ENCODE peak calls at places on chromosomes 12 and 14, in nine cellular contexts. T, Y, L, R, F, W, P, A and K are unnamed samples. For H3K4me1, the result is how much of the 10 kb centered on the place peaks cover.

GRCh38 chr12:31474751-31475150 is 116.2 kb downstream of the DENND5B start:
- DNase-seq in W (no peak), R (no peak), T (no peak), Y (no peak), P (no peak), A (no peak), F (no peak), L (no peak), K (no peak)

GRCh38 chr12:71010143-71010479 is 89.6 kb upstream of the PTPRR start:
- DNase-seq in P (no peak), A (no peak), W (no peak), F (no peak), R (no peak), Y (no peak), T (no peak), L (no peak), K (no peak)

GRCh38 chr14:80491131-80491530 is 279.8 kb upstream of the DIO2 start:
- DNase-seq in L (peak), Y (no peak), T (no peak), A (peak), P (peak), F (no peak), R (no peak), W (no peak), K (no peak)

GRCh38 chr14:56247495-56248087 is 129.4 kb downstream of the PELI2 start:
- DNase-seq in Y (no peak), P (no peak), R (peak), W (no peak), L (no peak), F (no peak), A (no peak), T (no peak), K (no peak)

GRCh38 chr14:35347323-35348043 is 55.3 kb downstream of the PSMA6 start:
- DNase-seq in L (no peak), T (no peak), R (no peak), F (no peak), W (no peak), P (peak), A (peak), Y (no peak), K (no peak)

GRCh38 chr14:69268763-69269162 is 8.8 kb downstream of the GALNT16 start:
- DNase-seq in R (no peak), A (no peak), T (no peak), W (no peak), L (no peak), F (no peak), Y (no peak), P (no peak), K (no peak)

GRCh38 chr12:67747869-67748760 is 99.6 kb downstream of the DYRK2 start:
- DNase-seq in L (no peak), P (peak), F (peak), T (no peak), A (no peak), R (peak), Y (peak), W (no peak), K (no peak)

GRCh38 chr12:124374567-124374966 is 79.7 kb downstream of the RFLNA start:
- DNase-seq in A (no peak), R (no peak), L (no peak), F (no peak), P (no peak), T (no peak), Y (no peak), W (no peak), K (no peak)

GRCh38 chr14:97328743-97329142 is 531.6 kb downstream of the VRK1 start:
- DNase-seq in P (no peak), R (no peak), Y (no peak), A (no peak), W (no peak), T (no peak), F (no peak), L (no peak), K (no peak)

GRCh38 chr14:71803539-71804260 is 128.5 kb upstream of the RGS6 start:
- DNase-seq in W (no peak), Y (peak), A (no peak), L (no peak), R (peak), T (no peak), F (no peak), P (no peak), K (no peak)

GRCh38 chr12:55728185-55728931 is 451 bp downstream of the CD63 start:
- DNase-seq in Y (peak), P (peak), L (peak), T (peak), R (no peak), W (peak), A (peak), F (peak), K (no peak)

GRCh38 chr12:5096241-5096880 is 52.7 kb downstream of the KCNA5 start:
- DNase-seq in R (peak), T (no peak), Y (no peak), A (no peak), F (no peak), L (no peak), P (no peak), W (no peak), K (no peak)

GRCh38 chr14:38120109-38120508 is 87.6 kb upstream of the SSTR1 start:
- DNase-seq in W (no peak), R (no peak), A (no peak), T (no peak), L (no peak), P (no peak), Y (no peak), F (no peak), K (no peak)

GRCh38 chr12:63098851-63099250 is 52.1 kb downstream of the AVPR1A start:
- DNase-seq in T (no peak), P (no peak), L (no peak), R (no peak), A (no peak), W (no peak), Y (peak), F (no peak), K (no peak)

GRCh38 chr12:103841690-103842584 is 903 bp upstream of the NT5DC3 start:
- DNase-seq in A (peak), P (no peak), L (no peak), W (peak), R (peak), Y (peak), T (no peak), F (peak), K (no peak)

GRCh38 chr12:124441443-124442190 is 125.8 kb downstream of the NCOR2 start:
- DNase-seq in A (no peak), P (no peak), Y (no peak), R (no peak), W (no peak), T (no peak), L (no peak), F (no peak), K (no peak)

GRCh38 chr14:51668870-51669269 is 17.2 kb downstream of the FRMD6 start:
- DNase-seq in W (no peak), L (no peak), P (no peak), T (no peak), R (no peak), Y (no peak), A (no peak), F (no peak), K (no peak)

GRCh38 chr12:131642771-131643170 is 68.1 kb upstream of the SFSWAP start:
- DNase-seq in Y (no peak), W (no peak), T (no peak), A (no peak), F (no peak), P (no peak), R (no peak), L (no peak), K (no peak)

GRCh38 chr14:24368562-24369252 is 723 bp downstream of the NFATC4 start:
- DNase-seq in Y (no peak), T (no peak), P (peak), L (peak), R (no peak), A (peak), W (peak), F (peak), K (no peak)

GRCh38 chr14:94676495-94677238 is 64.5 kb downstream of the SERPINA3 start:
- DNase-seq in F (no peak), A (no peak), P (no peak), Y (no peak), L (peak), T (no peak), R (no peak), W (no peak), K (no peak)

GRCh38 chr12:56518570-56518969 is 3.0 kb upstream of the RBMS2 start:
- DNase-seq in L (no peak), T (no peak), A (no peak), W (no peak), Y (no peak), P (no peak), F (no peak), R (no peak), K (no peak)

GRCh38 chr12:65832217-65832616 is 7.9 kb downstream of the HMGA2 start:
- DNase-seq in T (no peak), L (no peak), P (no peak), F (no peak), A (no peak), Y (no peak), W (no peak), R (no peak), K (no peak)

GRCh38 chr12:98767248-98767647 is 122.2 kb downstream of the APAF1 start:
- DNase-seq in A (no peak), Y (no peak), L (no peak), R (no peak), W (no peak), F (no peak), P (no peak), T (no peak), K (no peak)

GRCh38 chr14:69360438-69361108 is 37.5 kb downstream of the ERH start:
- DNase-seq in A (no peak), Y (no peak), R (no peak), T (no peak), F (no peak), W (no peak), L (no peak), P (no peak), K (no peak)

GRCh38 chr12:63294327-63294632 is 143.3 kb upstream of the AVPR1A start:
- DNase-seq in T (no peak), A (no peak), F (peak), Y (peak), L (no peak), R (peak), P (no peak), W (no peak), K (no peak)

GRCh38 chr12:78457951-78458350 is 406.6 kb upstream of the SYT1 start:
- DNase-seq in A (no peak), F (no peak), R (no peak), T (no peak), Y (no peak), P (no peak), L (no peak), W (no peak), K (no peak)

GRCh38 chr12:56385873-56386272 is 23.2 kb upstream of the APOF start:
- DNase-seq in W (no peak), L (no peak), A (no peak), T (no peak), P (no peak), Y (no peak), F (peak), R (peak), K (no peak)

GRCh38 chr14:54470701-54471100 is 18.1 kb downstream of the GMFB start:
- DNase-seq in L (no peak), P (no peak), W (no peak), Y (no peak), R (no peak), A (no peak), F (peak), T (no peak), K (no peak)

GRCh38 chr12:26465419-26466097 is 270.2 kb downstream of the SSPN start:
- DNase-seq in W (no peak), Y (no peak), P (no peak), R (no peak), T (no peak), L (no peak), F (no peak), A (no peak), K (no peak)

GRCh38 chr12:93287152-93287551 is 90.6 kb upstream of the NUDT4 start:
- DNase-seq in P (no peak), F (no peak), A (no peak), R (no peak), W (no peak), Y (no peak), L (no peak), T (no peak), K (no peak)

GRCh38 chr14:100476012-100476822 is 111.0 kb downstream of the BEGAIN start:
- DNase-seq in T (no peak), A (no peak), Y (peak), W (no peak), P (peak), R (peak), F (peak), L (no peak), K (no peak)

GRCh38 chr12:121334513-121335343 is 17.5 kb downstream of the ANAPC5 start:
- DNase-seq in R (peak), T (peak), F (peak), W (no peak), A (no peak), L (no peak), P (no peak), Y (peak), K (no peak)

GRCh38 chr12:131834798-131835615 is 6.8 kb downstream of the MMP17 start:
- DNase-seq in R (no peak), T (no peak), F (no peak), W (no peak), P (peak), L (no peak), A (no peak), Y (no peak), K (no peak)

GRCh38 chr12:116384629-116385485 is 107.4 kb upstream of the MED13L start:
- DNase-seq in L (no peak), P (no peak), W (no peak), F (no peak), R (no peak), T (no peak), A (no peak), Y (no peak), K (no peak)

GRCh38 chr12:106586803-106587684 is 4.2 kb downstream of the RFX4 start:
- DNase-seq in L (no peak), Y (no peak), P (no peak), R (no peak), A (no peak), T (no peak), F (peak), W (no peak), K (no peak)

GRCh38 chr12:109099426-109100020 is 2.1 kb downstream of the UNG start:
- DNase-seq in W (no peak), T (no peak), F (no peak), P (no peak), Y (no peak), A (no peak), L (no peak), R (no peak), K (no peak)

GRCh38 chr12:109097140-109097434 is 310 bp upstream of the UNG start:
- DNase-seq in L (no peak), R (no peak), T (no peak), P (no peak), W (no peak), A (no peak), F (no peak), Y (no peak), K (no peak)

GRCh38 chr12:109098671-109099070 is 1.3 kb downstream of the UNG start:
- DNase-seq in L (no peak), F (no peak), T (peak), W (no peak), P (no peak), Y (no peak), A (no peak), R (no peak), K (no peak)

GRCh38 chr12:109098142-109098652 is 800 bp downstream of the UNG start:
- DNase-seq in W (no peak), T (no peak), F (peak), Y (peak), P (peak), L (no peak), A (peak), R (no peak), K (no peak)

GRCh38 chr12:109097435-109098141 is at the start of gene UNG:
- DNase-seq in A (peak), F (peak), Y (peak), P (peak), L (peak), R (peak), W (peak), T (peak), K (peak)
- TF ChIP-seq POLR2A in A (no peak), F (no peak), Y (peak), P (no peak), L (no peak), R (no peak), W (no peak), T (no peak), K (no peak)

GRCh38 chr14:91369628-91370445 is 47.8 kb downstream of the CCDC88C start:
- DNase-seq in P (no peak), F (peak), L (no peak), Y (no peak), A (no peak), W (no peak), R (no peak), T (peak), K (no peak)
- H3K4me1 ChIP-seq in P (under half), F (under half), L (under half), Y (under half), A (under half), W (under half), R (under half), T (under half), K (under half)

DNA sequence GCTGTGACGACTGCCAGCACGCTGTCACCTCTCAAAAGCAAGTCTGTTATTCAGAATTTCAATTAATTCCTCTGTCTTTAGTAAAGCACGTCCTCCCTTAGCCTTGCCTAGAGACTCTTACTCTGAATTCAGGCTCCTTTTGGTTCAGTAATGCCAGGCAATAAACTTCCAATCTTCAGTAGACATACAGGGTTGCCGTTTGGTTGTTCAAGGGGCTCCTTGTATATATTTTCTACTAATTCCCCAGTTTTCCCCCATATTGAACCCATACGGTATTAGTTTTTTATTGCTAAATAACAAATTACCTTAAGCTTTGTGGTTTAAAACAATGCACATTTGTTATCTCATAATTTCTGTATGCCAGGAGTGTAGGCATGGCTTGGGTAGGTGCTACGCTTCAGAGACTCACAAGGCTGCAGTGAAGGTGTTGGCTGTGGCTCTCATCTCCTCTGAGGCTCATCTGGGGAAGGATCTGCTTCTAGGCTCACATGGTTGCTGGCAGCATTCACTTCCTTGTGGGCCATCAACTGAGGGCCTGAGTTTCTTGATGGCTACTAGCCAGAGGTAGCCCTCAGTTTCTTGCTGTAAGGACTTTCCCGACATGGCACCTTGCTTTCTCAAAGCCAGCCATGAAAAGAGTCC is 7.3 kb upstream of the CLECL1 start:
- DNase-seq in T (no peak), Y (no peak), P (peak), W (no peak), L (no peak), R (no peak), F (no peak), A (no peak), K (no peak)
- H3K4me3 ChIP-seq in T (no peak), Y (no peak), P (no peak), W (peak), L (peak), R (no peak), F (no peak), A (peak), K (peak)

GRCh38 chr14:90274808-90275454 is 18.6 kb downstream of the PSMC1 start:
- DNase-seq in P (no peak), W (no peak), Y (no peak), L (no peak), F (no peak), R (no peak), T (no peak), A (no peak), K (no peak)

GRCh38 chr14:90274019-90274418 is 17.7 kb downstream of the PSMC1 start:
- DNase-seq in Y (peak), W (no peak), F (no peak), P (no peak), R (no peak), T (no peak), L (no peak), A (no peak), K (no peak)

GRCh38 chr14:90275455-90275814 is 19.1 kb downstream of the PSMC1 start:
- DNase-seq in R (no peak), W (no peak), A (no peak), L (no peak), Y (no peak), F (no peak), P (no peak), T (no peak), K (no peak)

GRCh38 chr14:90272523-90272922 is 16.2 kb downstream of the PSMC1 start:
- DNase-seq in R (no peak), W (no peak), P (no peak), Y (no peak), A (no peak), T (no peak), L (no peak), F (no peak), K (no peak)

GRCh38 chr14:90273532-90273931 is 17.2 kb downstream of the PSMC1 start:
- DNase-seq in P (no peak), Y (no peak), A (no peak), T (no peak), W (no peak), F (no peak), R (no peak), L (no peak), K (no peak)
- TF ChIP-seq POLR2A in P (no peak), Y (no peak), A (no peak), T (no peak), W (no peak), F (no peak), R (no peak), L (no peak), K (no peak)